ENCODE peak calls at places on chromosomes 13 and 19, in nine cellular contexts. C, S, Y, J, A, R, F, V and W are unnamed samples.

GRCh38 chr13:110680852-110681251 is 25.1 kb downstream of the CARS2 start:
- DNase-seq in C (no peak), S (peak; percentile 57), Y (no peak), J (no peak), A (peak; percentile 57), R (no peak), F (no peak), V (no peak), W (no peak)

GRCh38 chr13:34159946-34160345 is 342.0 kb downstream of the RFC3 start:
- DNase-seq in C (no peak), S (no peak), Y (no peak), J (no peak), A (no peak), R (no peak), F (no peak), V (no peak), W (no peak)

GRCh38 chr19:12574036-12574435 is 22.8 kb upstream of the ZNF564 start:
- DNase-seq in C (no peak), S (no peak), Y (no peak), J (no peak), A (no peak), R (no peak), F (no peak), V (no peak), W (no peak)

GRCh38 chr13:90205911-90206310 is 1141.6 kb upstream of the MIR17HG start:
- DNase-seq in C (no peak), S (no peak), Y (no peak), J (no peak), A (no peak), R (no peak), F (no peak), V (no peak), W (no peak)

GRCh38 chr19:4200940-4201542 is 18.6 kb downstream of the ANKRD24 start:
- DNase-seq in C (no peak), S (no peak), Y (no peak), J (no peak), A (no peak), R (no peak), F (no peak), V (no peak), W (no peak)

GRCh38 chr13:37701306-37701705 is 102.7 kb upstream of the POSTN start:
- DNase-seq in C (no peak), S (peak; percentile 36), Y (peak; percentile 31), J (no peak), A (no peak), R (no peak), F (no peak), V (peak; percentile 61), W (peak; percentile 75)

GRCh38 chr19:39144487-39145071 is 19.0 kb downstream of the PAK4 start:
- DNase-seq in C (no peak), S (no peak), Y (no peak), J (no peak), A (no peak), R (no peak), F (no peak), V (peak; percentile 66), W (peak; percentile 48)

GRCh38 chr19:51122112-51122981 is 2.4 kb upstream of the SIGLEC9 start:
- DNase-seq in C (no peak), S (no peak), Y (no peak), J (no peak), A (no peak), R (no peak), F (no peak), V (no peak), W (no peak)

GRCh38 chr19:53912653-53913052 is 3.6 kb downstream of the CACNG7 start:
- DNase-seq in C (no peak), S (no peak), Y (no peak), J (no peak), A (peak; percentile 88), R (no peak), F (no peak), V (no peak), W (no peak)

GRCh38 chr19:29662604-29663404 is 2.5 kb upstream of the PLEKHF1 start:
- DNase-seq in C (no peak), S (peak; percentile 94), Y (peak; percentile 83), J (no peak), A (no peak), R (peak; percentile 45), F (no peak), V (no peak), W (peak; percentile 94)

GRCh38 chr19:53102186-53102585 is 1.0 kb downstream of the ZNF160 start:
- DNase-seq in C (no peak), S (peak; percentile 9), Y (no peak), J (no peak), A (no peak), R (no peak), F (no peak), V (no peak), W (no peak)

GRCh38 chr19:50318438-50318837 is 10.7 kb downstream of the KCNC3 start:
- DNase-seq in C (no peak), S (no peak), Y (no peak), J (no peak), A (no peak), R (no peak), F (no peak), V (no peak), W (no peak)

GRCh38 chr13:71460179-71460578 is 406.8 kb downstream of the DACH1 start:
- DNase-seq in C (no peak), S (no peak), Y (no peak), J (no peak), A (no peak), R (no peak), F (no peak), V (no peak), W (no peak)

GRCh38 chr13:114074671-114075315 is 57.6 kb downstream of the RASA3 start:
- DNase-seq in C (no peak), S (no peak), Y (no peak), J (peak; percentile 12), A (no peak), R (no peak), F (no peak), V (no peak), W (no peak)

GRCh38 chr13:23901365-23901764 is 4.1 kb upstream of the C1QTNF9B start:
- DNase-seq in C (no peak), S (no peak), Y (no peak), J (no peak), A (no peak), R (no peak), F (no peak), V (no peak), W (no peak)